ENCODE peak calls at places on chromosomes 6 and 20, in six cellular contexts. X is ovary, T is NCI-H226, M is WTC11, B is neural progenitor cell, Q is psoas muscle. O is an unnamed sample.
A peak's percentile ranks its signal among the peaks of the same experiment; 100 is the strongest.

GRCh38 chr6:14226051-14226660 is 108.6 kb downstream of the CD83 start:
- DNase-seq in X (no peak), T (no peak), M (no peak), B (no peak), Q (no peak), O (no peak)

GRCh38 chr6:43796910-43797890 is 27.2 kb downstream of the VEGFA start:
- DNase-seq in X (no peak), T (no peak), M (no peak), B (no peak), Q (no peak), O (no peak)

GRCh38 chr6:3422457-3422816 is 34.4 kb downstream of the SLC22A23 start:
- DNase-seq in X (no peak), T (no peak), M (no peak), B (no peak), Q (no peak), O (no peak)

GRCh38 chr20:33933469-33933909 is 60.2 kb upstream of the RALY start:
- DNase-seq in X (peak; percentile 39), T (peak; percentile 26), M (peak; percentile 71), B (peak; percentile 71), Q (peak; percentile 75), O (peak; percentile 79)

GRCh38 chr6:130326496-130326895 is 39.3 kb upstream of the TMEM200A start:
- DNase-seq in X (no peak), T (no peak), M (no peak), B (no peak), Q (no peak), O (peak; percentile 18)

GRCh38 chr6:3402310-3403243 is 54.3 kb downstream of the SLC22A23 start:
- DNase-seq in X (no peak), T (no peak), M (no peak), B (no peak), Q (no peak), O (no peak)

GRCh38 chr20:56778765-56779195 is 149.7 kb downstream of the TFAP2C start:
- DNase-seq in X (no peak), T (peak; percentile 53), M (no peak), B (peak; percentile 37), Q (no peak), O (no peak)

GRCh38 chr6:157707576-157707975 is 115.5 kb upstream of the SNX9 start:
- DNase-seq in X (no peak), T (no peak), M (no peak), B (no peak), Q (no peak), O (no peak)

GRCh38 chr6:56430629-56431600 is 183.5 kb upstream of the COL21A1 start:
- DNase-seq in X (no peak), T (no peak), M (no peak), B (no peak), Q (no peak), O (no peak)

GRCh38 chr20:1440024-1440423 is 26.6 kb downstream of the NSFL1C start:
- DNase-seq in X (no peak), T (no peak), M (peak; percentile 72), B (peak; percentile 60), Q (no peak), O (peak; percentile 27)

GRCh38 chr6:170259301-170259700 is 31.6 kb downstream of the DLL1 start:
- DNase-seq in X (no peak), T (no peak), M (no peak), B (no peak), Q (no peak), O (no peak)

GRCh38 chr6:166258854-166259276 is 49.3 kb downstream of the PRR18 start:
- DNase-seq in X (no peak), T (no peak), M (no peak), B (no peak), Q (peak; percentile 65), O (no peak)

GRCh38 chr6:841569-841968 is 148.6 kb upstream of the EXOC2 start:
- DNase-seq in X (no peak), T (no peak), M (no peak), B (no peak), Q (no peak), O (no peak)

GRCh38 chr6:155787168-155787567 is 331.5 kb upstream of the NOX3 start:
- DNase-seq in X (no peak), T (no peak), M (no peak), B (no peak), Q (no peak), O (no peak)

GRCh38 chr6:17281100-17281496 is at the start of gene RBM24:
- DNase-seq in X (peak; percentile 70), T (peak; percentile 46), M (peak; percentile 71), B (peak; percentile 91), Q (peak; percentile 74), O (peak; percentile 85)

GRCh38 chr6:26385734-26386125 is 2.8 kb downstream of the BTN2A2 start:
- DNase-seq in X (no peak), T (no peak), M (no peak), B (no peak), Q (no peak), O (no peak)

GRCh38 chr6:150016324-150017185 is 8.8 kb downstream of the RAET1L start:
- DNase-seq in X (peak; percentile 42), T (peak; percentile 33), M (no peak), B (peak; percentile 74), Q (no peak), O (peak; percentile 72)

GRCh38 chr6:39724787-39725631 is at the start of gene KIF6:
- DNase-seq in X (peak; percentile 92), T (peak; percentile 83), M (peak; percentile 94), B (peak; percentile 98), Q (peak; percentile 96), O (peak; percentile 99)

GRCh38 chr6:81451787-81452186 is 300.7 kb downstream of the TENT5A start:
- DNase-seq in X (peak; percentile 21), T (peak; percentile 89), M (no peak), B (no peak), Q (no peak), O (peak; percentile 21)

GRCh38 chr20:51802170-51802745 is at the start of gene SALL4:
- DNase-seq in X (no peak), T (no peak), M (peak; percentile 88), B (peak; percentile 97), Q (no peak), O (no peak)

GRCh38 chr20:46351357-46352058 is 43.2 kb upstream of the CDH22 start:
- DNase-seq in X (no peak), T (no peak), M (no peak), B (no peak), Q (no peak), O (no peak)

GRCh38 chr6:24666097-24666615 is 543 bp downstream of the TDP2 start:
- DNase-seq in X (peak; percentile 37), T (no peak), M (peak; percentile 44), B (no peak), Q (peak; percentile 65), O (peak; percentile 60)

GRCh38 chr6:45607818-45608217 is 230.1 kb upstream of the SUPT3H start:
- DNase-seq in X (no peak), T (no peak), M (no peak), B (no peak), Q (no peak), O (no peak)

GRCh38 chr6:157143171-157143884 is 180.0 kb downstream of the TMEM242 start:
- DNase-seq in X (peak; percentile 30), T (no peak), M (no peak), B (peak; percentile 41), Q (no peak), O (peak; percentile 50)

GRCh38 chr20:51497542-51498467 is 44.7 kb downstream of the NFATC2 start:
- DNase-seq in X (no peak), T (no peak), M (no peak), B (no peak), Q (peak; percentile 56), O (no peak)

GRCh38 chr6:30063315-30063714 is 2.2 kb downstream of the POLR1H start:
- DNase-seq in X (no peak), T (no peak), M (no peak), B (no peak), Q (no peak), O (no peak)

GRCh38 chr6:160992323-160993314 is 1.1 kb downstream of the MAP3K4 start:
- DNase-seq in X (peak; percentile 65), T (peak; percentile 45), M (peak; percentile 45), B (peak; percentile 78), Q (no peak), O (peak; percentile 63)

O was measured in GM03348.